ENCODE peak calls at places on chromosomes 16 and 17, in four cellular contexts. Z is fibroblast of pulmonary artery, J is omental fat pad, K is HFF-Myc. Y is an unnamed sample.

GRCh38 chr16:79190542-79190941 is 410.0 kb downstream of the MAF start:
- DNase-seq in Z (no peak), J (no peak), K (no peak), Y (no peak)

GRCh38 chr16:19172098-19172780 is 4.2 kb downstream of the SYT17 start:
- DNase-seq in Z (no peak), J (no peak), K (no peak), Y (no peak)

GRCh38 chr16:57167951-57168350 is 17.9 kb downstream of the PSME3IP1 start:
- DNase-seq in Z (peak), J (no peak), K (peak), Y (peak)

GRCh38 chr17:56653877-56654276 is 60.4 kb downstream of the NOG start:
- DNase-seq in Z (peak), J (no peak), K (peak), Y (no peak)

GRCh38 chr17:39683295-39683939 is 4.4 kb downstream of the PGAP3 start:
- DNase-seq in Z (no peak), J (no peak), K (no peak), Y (no peak)

GRCh38 chr17:64466019-64466735 is 17.3 kb downstream of the MILR1 start:
- DNase-seq in Z (no peak), J (no peak), K (no peak), Y (no peak)

GRCh38 chr16:27097671-27098275 is 31.0 kb downstream of the C16orf82 start:
- DNase-seq in Z (peak), J (no peak), K (no peak), Y (no peak)

GRCh38 chr16:11668590-11669379 is 530 bp downstream of the SNN start:
- DNase-seq in Z (no peak), J (no peak), K (no peak), Y (no peak)

GRCh38 chr16:85279874-85280545 is 167.7 kb upstream of the CIBAR2 start:
- DNase-seq in Z (peak), J (no peak), K (no peak), Y (no peak)

GRCh38 chr16:87780385-87780989 is 14.7 kb upstream of the KLHDC4 start:
- DNase-seq in Z (peak), J (no peak), K (no peak), Y (no peak)

GRCh38 chr16:57846078-57846697 is 43.9 kb upstream of the KIFC3 start:
- DNase-seq in Z (no peak), J (no peak), K (no peak), Y (no peak)

GRCh38 chr16:85781156-85781555 is 18.2 kb downstream of the EMC8 start:
- DNase-seq in Z (no peak), J (no peak), K (no peak), Y (no peak)

GRCh38 chr16:1082952-1083675 is 10.6 kb downstream of the SSTR5 start:
- DNase-seq in Z (no peak), J (no peak), K (no peak), Y (no peak)

GRCh38 chr16:68506331-68507053 is 32.6 kb upstream of the ZFP90 start:
- DNase-seq in Z (no peak), J (no peak), K (no peak), Y (no peak)

GRCh38 chr16:4350787-4351659 is at the start of gene PAM16:
- DNase-seq in Z (peak), J (peak), K (peak), Y (no peak)
- TF ChIP-seq CTCF in Z (no peak), J (no peak), K (no peak), Y (no peak)

GRCh38 chr17:42521036-42521435 is 15.0 kb upstream of the NAGLU start:
- DNase-seq in Z (no peak), J (no peak), K (no peak), Y (no peak)
- TF ChIP-seq CTCF in Z (no peak), J (no peak), K (no peak), Y (no peak)

GRCh38 chr17:82126479-82127314 is 28.7 kb upstream of the FASN start:
- DNase-seq in Z (no peak), J (no peak), K (no peak), Y (no peak)
- TF ChIP-seq CTCF in Z (no peak), J (no peak), K (no peak), Y (no peak)

DNA sequence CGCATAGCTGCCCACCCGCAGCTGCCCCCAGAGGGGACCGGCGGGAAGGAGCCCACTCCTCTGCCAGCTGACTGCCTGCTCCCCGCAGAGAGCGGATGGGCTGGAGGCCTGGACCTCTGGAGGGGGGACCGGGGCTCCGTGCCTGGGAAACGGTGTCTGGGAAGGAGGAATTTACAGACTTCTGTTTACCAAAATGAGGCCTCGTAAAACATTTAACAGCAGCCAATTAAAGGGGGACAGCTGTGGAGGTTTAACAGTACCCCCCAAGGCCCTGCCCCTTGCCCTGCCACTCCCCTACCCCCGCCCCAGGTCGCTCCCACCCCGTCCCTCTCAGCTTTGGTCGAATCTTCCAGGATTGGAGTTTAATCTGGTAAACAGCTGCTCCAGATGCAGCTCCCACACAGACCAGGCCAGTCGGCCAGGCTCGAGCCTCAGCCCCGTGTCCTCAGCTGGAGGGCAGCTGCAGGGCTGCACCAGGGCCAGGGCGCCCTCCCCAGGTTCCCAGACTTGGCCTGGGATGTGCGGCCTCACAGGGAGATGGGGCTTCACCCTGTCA is 41.1 kb downstream of the BAHCC1 start:
- DNase-seq in Z (no peak), J (no peak), K (no peak), Y (no peak)
- TF ChIP-seq CTCF in Z (no peak), J (no peak), K (no peak), Y (no peak)

GRCh38 chr16:66168777-66169176 is 197.7 kb upstream of the CDH5 start:
- DNase-seq in Z (no peak), J (no peak), K (no peak), Y (no peak)
- TF ChIP-seq CTCF in Z (no peak), J (no peak), K (no peak), Y (no peak)

GRCh38 chr16:4338125-4338582 is 13.0 kb downstream of the PAM16 start:
- DNase-seq in Z (no peak), J (no peak), K (no peak), Y (no peak)
- TF ChIP-seq CTCF in Z (no peak), J (no peak), K (peak), Y (no peak)

DNA sequence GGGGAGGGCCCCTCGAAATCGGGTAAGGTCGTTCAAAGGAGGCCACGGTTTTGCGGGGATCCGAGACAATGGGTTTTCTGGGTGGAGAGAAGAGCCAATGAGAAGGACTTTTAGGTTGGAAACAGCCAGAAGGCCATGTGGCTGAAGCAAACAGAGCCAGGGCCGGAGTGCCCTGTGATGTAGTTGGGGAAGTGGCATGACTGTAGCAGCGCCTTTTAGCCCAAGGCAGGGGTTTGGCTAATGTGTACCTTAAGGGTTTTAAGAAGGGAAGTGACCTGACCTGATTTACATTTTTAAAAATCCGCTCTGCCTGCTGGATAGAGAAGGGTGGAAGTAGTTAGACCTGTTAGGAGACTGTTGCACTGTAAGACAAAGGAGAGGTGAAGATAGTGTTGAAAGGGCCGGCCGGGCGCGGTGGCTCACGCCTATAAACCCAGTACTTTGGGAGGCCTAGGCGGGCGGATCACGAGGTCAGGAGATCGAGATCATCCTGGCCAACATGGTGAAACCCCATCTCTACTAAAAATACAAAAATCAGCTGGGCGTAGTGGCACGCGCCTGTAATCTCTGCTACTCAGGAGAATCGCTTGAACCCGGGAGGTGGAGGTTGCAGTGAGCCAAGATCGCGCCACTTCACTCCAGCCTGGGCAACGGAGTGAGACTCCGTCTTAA is 1.0 kb downstream of the LYRM1 start:
- DNase-seq in Z (peak), J (no peak), K (no peak), Y (no peak)
- TF ChIP-seq CTCF in Z (no peak), J (no peak), K (no peak), Y (no peak)

GRCh38 chr17:36183811-36184765 is 7.7 kb upstream of the TBC1D3B start:
- DNase-seq in Z (no peak), J (no peak), K (no peak), Y (no peak)

GRCh38 chr17:36185416-36185815 is 9.0 kb upstream of the TBC1D3B start:
- DNase-seq in Z (no peak), J (no peak), K (no peak), Y (no peak)

GRCh38 chr17:36182176-36183000 is 6.0 kb upstream of the TBC1D3B start:
- DNase-seq in Z (peak), J (no peak), K (no peak), Y (no peak)

GRCh38 chr17:36188891-36189306 is 7.7 kb downstream of the CCL3L1 start:
- DNase-seq in Z (no peak), J (no peak), K (no peak), Y (no peak)

GRCh38 chr17:36183001-36183810 is 6.8 kb upstream of the TBC1D3B start:
- DNase-seq in Z (peak), J (no peak), K (no peak), Y (peak)
- TF ChIP-seq CTCF in Z (no peak), J (no peak), K (no peak), Y (peak)